ENCODE peak calls at places on chromosomes 16 and 17, in ten cellular contexts. K is brain pericyte, V is NCI-H187 treated with DMSO at 0.1 percent for 48 hours, E is HFF-Myc, I is ELF-1, T is BJ, R is cardiac muscle cell, D is HCT116, P is NAMALWA, L is ovary. F is an unnamed sample.
A peak's percentile ranks its signal among the peaks of the same experiment; 100 is the strongest.

GRCh38 chr16:87464691-87465300 is 28.0 kb downstream of the ZCCHC14 start:
- DNase-seq in K (peak; percentile 58), V (no peak), E (peak; percentile 67), I (no peak), T (peak; percentile 75), R (peak; percentile 49), D (no peak), P (peak; percentile 46), L (peak; percentile 80), F (peak; percentile 81)

GRCh38 chr17:79933863-79934652 is 94.8 kb upstream of the CBX4 start:
- DNase-seq in K (no peak), V (no peak), E (no peak), I (no peak), T (no peak), R (no peak), D (no peak), P (no peak), L (no peak), F (no peak)

GRCh38 chr17:64534187-64534586 is 27.4 kb downstream of the CEP95 start:
- DNase-seq in K (no peak), V (no peak), E (no peak), I (no peak), T (no peak), R (no peak), D (no peak), P (peak; percentile 35), L (no peak), F (no peak)

GRCh38 chr17:63337579-63337978 is 108.5 kb downstream of the CYB561 start:
- DNase-seq in K (no peak), V (no peak), E (no peak), I (no peak), T (no peak), R (no peak), D (no peak), P (no peak), L (no peak), F (no peak)

GRCh38 chr16:65070831-65071230 is 51.0 kb downstream of the CDH11 start:
- DNase-seq in K (peak; percentile 85), V (no peak), E (peak; percentile 94), I (peak; percentile 71), T (peak; percentile 84), R (peak; percentile 23), D (no peak), P (no peak), L (peak; percentile 83), F (no peak)

GRCh38 chr17:39699818-39700147 is at the start of gene ERBB2:
- DNase-seq in K (no peak), V (no peak), E (no peak), I (peak; percentile 85), T (peak; percentile 33), R (peak; percentile 87), D (peak; percentile 57), P (no peak), L (peak; percentile 74), F (no peak)

GRCh38 chr16:2497116-2497630 is 16.6 kb upstream of the ATP6V0C start:
- DNase-seq in K (no peak), V (no peak), E (no peak), I (peak; percentile 65), T (no peak), R (no peak), D (no peak), P (no peak), L (no peak), F (no peak)

GRCh38 chr17:30554839-30555751 is 77.9 kb downstream of the GOSR1 start:
- DNase-seq in K (no peak), V (no peak), E (no peak), I (peak; percentile 78), T (no peak), R (peak; percentile 38), D (peak; percentile 10), P (peak; percentile 31), L (no peak), F (no peak)

GRCh38 chr17:29561541-29562517 is 5.0 kb downstream of the ABHD15 start:
- DNase-seq in K (no peak), V (no peak), E (no peak), I (no peak), T (no peak), R (no peak), D (no peak), P (peak; percentile 70), L (no peak), F (no peak)

GRCh38 chr17:12282056-12282455 is 261.4 kb downstream of the MAP2K4 start:
- DNase-seq in K (peak; percentile 5), V (no peak), E (peak; percentile 2), I (no peak), T (peak; percentile 4), R (no peak), D (no peak), P (no peak), L (no peak), F (peak; percentile 27)

GRCh38 chr16:68332411-68333121 is 21.7 kb downstream of the PRMT7 start:
- DNase-seq in K (peak; percentile 18), V (peak; percentile 32), E (no peak), I (peak; percentile 21), T (no peak), R (peak; percentile 14), D (no peak), P (peak; percentile 41), L (no peak), F (peak; percentile 97)

GRCh38 chr17:14525551-14526455 is 224.9 kb downstream of the HS3ST3B1 start:
- DNase-seq in K (no peak), V (no peak), E (no peak), I (peak; percentile 18), T (no peak), R (no peak), D (no peak), P (no peak), L (no peak), F (no peak)

GRCh38 chr16:12392585-12393089 is 411.1 kb downstream of the CPPED1 start:
- DNase-seq in K (no peak), V (no peak), E (no peak), I (no peak), T (no peak), R (no peak), D (no peak), P (no peak), L (peak; percentile 71), F (no peak)

GRCh38 chr16:68324780-68325357 is 14.1 kb downstream of the PRMT7 start:
- DNase-seq in K (no peak), V (no peak), E (no peak), I (no peak), T (no peak), R (no peak), D (no peak), P (no peak), L (no peak), F (no peak)

GRCh38 chr16:6884002-6884401 is 448.6 kb upstream of the RBFOX1 start:
- DNase-seq in K (no peak), V (no peak), E (no peak), I (no peak), T (no peak), R (no peak), D (no peak), P (no peak), L (no peak), F (no peak)

GRCh38 chr16:83809092-83809491 is 1.3 kb downstream of the HSBP1 start:
- DNase-seq in K (no peak), V (no peak), E (no peak), I (no peak), T (no peak), R (no peak), D (no peak), P (no peak), L (no peak), F (no peak)